ENCODE peak calls at places on chromosomes 1 and 21, in six cellular contexts. O, J, N, C, T and P are unnamed samples.

GRCh38 chr1:150813028-150813707 is 5.1 kb upstream of the CTSK start:
- DNase-seq in O (peak; percentile 65), T (peak; percentile 64), J (peak; percentile 81), C (peak; percentile 79), N (no peak), P (peak; percentile 83)

GRCh38 chr1:30263405-30263804 is 460.0 kb downstream of the MATN1 start:
- DNase-seq in C (no peak), N (no peak), J (no peak), T (no peak), O (no peak), P (no peak)

GRCh38 chr1:83860506-83861221 is 138.3 kb downstream of the TTLL7 start:
- DNase-seq in T (peak; percentile 87), J (peak; percentile 93), N (peak; percentile 40), O (peak; percentile 84), C (no peak), P (peak; percentile 86)

GRCh38 chr1:220818421-220819173 is 31.9 kb downstream of the MTARC1 start:
- DNase-seq in N (no peak), T (peak; percentile 83), J (no peak), C (peak; percentile 86), O (no peak), P (no peak)

GRCh38 chr1:66415830-66416229 is 118.1 kb upstream of the SGIP1 start:
- DNase-seq in T (no peak), O (no peak), C (no peak), J (no peak), N (no peak), P (no peak)

GRCh38 chr21:41429925-41430491 is 4.0 kb downstream of the MX1 start:
- DNase-seq in T (no peak), O (no peak), N (no peak), J (no peak), C (no peak), P (no peak)

GRCh38 chr21:35953570-35953969 is 106.8 kb downstream of the SETD4 start:
- DNase-seq in J (no peak), O (no peak), C (no peak), T (no peak), N (no peak), P (no peak)

GRCh38 chr1:42737257-42737656 is 2.8 kb downstream of the CLDN19 start:
- DNase-seq in C (no peak), T (no peak), J (peak; percentile 43), O (peak; percentile 72), N (no peak), P (peak; percentile 36)

GRCh38 chr1:228430243-228430642 is 13.6 kb upstream of the TRIM17 start:
- DNase-seq in C (no peak), N (no peak), O (no peak), T (no peak), J (no peak), P (no peak)

GRCh38 chr1:84476225-84476624 is 2.8 kb upstream of the RPF1 start:
- DNase-seq in O (no peak), C (no peak), N (no peak), T (no peak), J (no peak), P (no peak)

GRCh38 chr1:44112486-44112885 is 6.1 kb upstream of the KLF17 start:
- DNase-seq in N (no peak), O (no peak), C (peak; percentile 33), T (no peak), J (no peak), P (no peak)

GRCh38 chr1:206706298-206706791 is 21.6 kb downstream of the MAPKAPK2 start:
- DNase-seq in J (no peak), C (peak; percentile 91), O (peak; percentile 32), N (no peak), T (peak; percentile 47), P (no peak)

GRCh38 chr21:29534448-29534847 is 235.7 kb downstream of the BACH1 start:
- DNase-seq in J (no peak), N (no peak), T (no peak), O (no peak), C (no peak), P (no peak)

GRCh38 chr21:44426663-44427191 is 28.6 kb upstream of the LRRC3 start:
- DNase-seq in N (no peak), O (no peak), C (no peak), T (no peak), J (no peak), P (no peak)

GRCh38 chr21:38315155-38315554 is 58.4 kb downstream of the KCNJ15 start:
- DNase-seq in J (no peak), C (no peak), O (no peak), T (no peak), N (no peak), P (no peak)

GRCh38 chr1:113592223-113592622 is 167.1 kb downstream of the PHTF1 start:
- DNase-seq in N (no peak), C (no peak), T (no peak), O (no peak), J (no peak), P (no peak)

GRCh38 chr21:19853709-19854575 is 1144.3 kb upstream of the NCAM2 start:
- DNase-seq in C (peak; percentile 3), J (no peak), N (no peak), T (peak; percentile 6), O (no peak), P (peak; percentile 47)

GRCh38 chr1:14345925-14346550 is 252.4 kb upstream of the KAZN start:
- DNase-seq in N (no peak), O (no peak), T (no peak), C (no peak), J (no peak), P (no peak)

GRCh38 chr1:20174937-20175666 is 10.8 kb upstream of the UBXN10 start:
- DNase-seq in O (no peak), C (no peak), T (no peak), N (no peak), J (no peak), P (no peak)

GRCh38 chr1:117928881-117929339 is 511 bp downstream of the GDAP2 start:
- DNase-seq in N (peak; percentile 70), J (peak; percentile 50), T (peak; percentile 79), C (peak; percentile 75), O (peak; percentile 62), P (no peak)